ENCODE peak calls at places on chromosomes 7 and 10, in four cellular contexts. One of them, this sample, is unnamed.

GRCh38 chr10:4851846-4852245 is 25.8 kb downstream of the AKR1E2 start:
- DNase-seq in lower lobe of right lung: no peak
- DNase-seq in GM12865: no peak
- DNase-seq in cerebellar cortex: no peak
- DNase-seq in this sample: no peak

GRCh38 chr10:4028027-4028471 is 243.0 kb upstream of the KLF6 start:
- DNase-seq in lower lobe of right lung: no peak
- DNase-seq in GM12865: no peak
- DNase-seq in cerebellar cortex: no peak
- DNase-seq in this sample: no peak

GRCh38 chr7:96179863-96180262 is 142.0 kb downstream of the SLC25A13 start:
- DNase-seq in lower lobe of right lung: no peak
- DNase-seq in GM12865: no peak
- DNase-seq in cerebellar cortex: no peak
- DNase-seq in this sample: no peak

GRCh38 chr10:76479103-76479790 is 1047.8 kb downstream of the LRMDA start:
- DNase-seq in lower lobe of right lung: no peak
- DNase-seq in GM12865: no peak
- DNase-seq in cerebellar cortex: no peak
- DNase-seq in this sample: no peak

GRCh38 chr10:51074238-51075028 is at the start of gene PRKG1:
- DNase-seq in lower lobe of right lung: peak
- DNase-seq in GM12865: no peak
- DNase-seq in cerebellar cortex: peak
- DNase-seq in this sample: no peak

GRCh38 chr7:33762153-33762902 is 143.0 kb upstream of the BMPER start:
- DNase-seq in lower lobe of right lung: no peak
- DNase-seq in GM12865: no peak
- DNase-seq in cerebellar cortex: no peak
- DNase-seq in this sample: no peak

GRCh38 chr10:126110434-126110833 is 214.1 kb downstream of the FANK1 start:
- DNase-seq in lower lobe of right lung: no peak
- DNase-seq in GM12865: no peak
- DNase-seq in cerebellar cortex: no peak
- DNase-seq in this sample: no peak

GRCh38 chr10:28533571-28534304 is 820 bp downstream of the WAC start:
- DNase-seq in lower lobe of right lung: peak
- DNase-seq in GM12865: peak
- DNase-seq in cerebellar cortex: peak
- DNase-seq in this sample: no peak

GRCh38 chr10:86648706-86649426 is 5.5 kb upstream of the OPN4 start:
- DNase-seq in lower lobe of right lung: no peak
- DNase-seq in GM12865: peak
- DNase-seq in cerebellar cortex: no peak
- DNase-seq in this sample: no peak

GRCh38 chr10:1657500-1657899 is 79.8 kb downstream of the ADARB2 start:
- DNase-seq in lower lobe of right lung: no peak
- DNase-seq in GM12865: no peak
- DNase-seq in cerebellar cortex: no peak
- DNase-seq in this sample: no peak

GRCh38 chr10:119667562-119668328 is 16.6 kb downstream of the BAG3 start:
- DNase-seq in lower lobe of right lung: no peak
- DNase-seq in GM12865: no peak
- DNase-seq in cerebellar cortex: peak
- DNase-seq in this sample: peak

GRCh38 chr7:30022991-30023390 is 3.5 kb downstream of the FKBP14 start:
- DNase-seq in lower lobe of right lung: no peak
- DNase-seq in GM12865: no peak
- DNase-seq in cerebellar cortex: no peak
- DNase-seq in this sample: no peak

GRCh38 chr7:11203688-11204087 is 230.0 kb downstream of the PHF14 start:
- DNase-seq in lower lobe of right lung: no peak
- DNase-seq in GM12865: no peak
- DNase-seq in cerebellar cortex: no peak
- DNase-seq in this sample: no peak

GRCh38 chr10:124999433-125000365 is 57.8 kb downstream of the ZRANB1 start:
- DNase-seq in lower lobe of right lung: peak
- DNase-seq in GM12865: no peak
- DNase-seq in cerebellar cortex: peak
- DNase-seq in this sample: no peak

GRCh38 chr7:1012004-1012348 is 29.0 kb downstream of the CYP2W1 start:
- DNase-seq in lower lobe of right lung: no peak
- DNase-seq in GM12865: no peak
- DNase-seq in cerebellar cortex: no peak
- DNase-seq in this sample: no peak

GRCh38 chr7:30142710-30143109 is 7.9 kb downstream of the MTURN start:
- DNase-seq in lower lobe of right lung: peak
- DNase-seq in GM12865: no peak
- DNase-seq in cerebellar cortex: no peak
- DNase-seq in this sample: no peak

GRCh38 chr10:17905491-17905890 is 46.2 kb upstream of the SLC39A12 start:
- DNase-seq in lower lobe of right lung: no peak
- DNase-seq in GM12865: no peak
- DNase-seq in cerebellar cortex: no peak
- DNase-seq in this sample: no peak

GRCh38 chr10:7082967-7083366 is 327.9 kb downstream of the SFMBT2 start:
- DNase-seq in lower lobe of right lung: no peak
- DNase-seq in GM12865: no peak
- DNase-seq in cerebellar cortex: no peak
- DNase-seq in this sample: no peak

GRCh38 chr10:126043389-126043788 is 147.0 kb downstream of the FANK1 start:
- DNase-seq in lower lobe of right lung: no peak
- DNase-seq in GM12865: no peak
- DNase-seq in cerebellar cortex: no peak
- DNase-seq in this sample: no peak

GRCh38 chr7:110371709-110372108 is 719.2 kb upstream of the LRRN3 start:
- DNase-seq in lower lobe of right lung: no peak
- DNase-seq in GM12865: no peak
- DNase-seq in cerebellar cortex: no peak
- DNase-seq in this sample: no peak

GRCh38 chr7:917255-918117 is 37.0 kb downstream of the ADAP1 start:
- DNase-seq in lower lobe of right lung: peak
- DNase-seq in GM12865: no peak
- DNase-seq in cerebellar cortex: no peak
- DNase-seq in this sample: no peak

GRCh38 chr10:79468015-79468560 is 22.7 kb upstream of the ZCCHC24 start:
- DNase-seq in lower lobe of right lung: no peak
- DNase-seq in GM12865: no peak
- DNase-seq in cerebellar cortex: no peak
- DNase-seq in this sample: no peak

GRCh38 chr10:4651404-4652037 is 174.5 kb upstream of the AKR1E2 start:
- DNase-seq in lower lobe of right lung: no peak
- DNase-seq in GM12865: no peak
- DNase-seq in cerebellar cortex: no peak
- DNase-seq in this sample: no peak

GRCh38 chr10:132699411-132700167 is 86.4 kb downstream of the NKX6-2 start:
- DNase-seq in lower lobe of right lung: peak
- DNase-seq in GM12865: no peak
- DNase-seq in cerebellar cortex: no peak
- DNase-seq in this sample: no peak

This sample was measured in Jurkat, Clone E6-1.